ENCODE peak calls at places on chromosomes 3 and 15, in seven cellular contexts. O is activated CD4-positive, alpha-beta T cell treated with anti-CD3 and anti-CD28 coated beads for 48 hours; V is HEK293T; M is caudate nucleus; J is hippocampal formation; G is NCI-H1417; R is cardiac muscle cell. T is an unnamed sample.

GRCh38 chr3:107620534-107620933 is 97.8 kb downstream of the BBX start:
- DNase-seq in O (no peak), J (no peak), G (no peak), M (no peak), R (no peak), V (no peak), T (no peak)

GRCh38 chr3:27905625-27906024 is 183.5 kb upstream of the EOMES start:
- DNase-seq in J (no peak), O (peak), V (no peak), G (no peak), M (no peak), R (no peak), T (no peak)

GRCh38 chr3:139601191-139601961 is 61.8 kb upstream of the RBP1 start:
- DNase-seq in R (no peak), O (no peak), M (no peak), J (no peak), G (peak), V (no peak), T (no peak)

GRCh38 chr3:123546133-123546755 is 38.6 kb downstream of the HACD2 start:
- DNase-seq in M (no peak), O (no peak), G (no peak), R (peak), V (no peak), J (no peak), T (no peak)

GRCh38 chr15:29670945-29671307 is 151.3 kb downstream of the TJP1 start:
- DNase-seq in R (peak), G (no peak), V (no peak), M (no peak), J (no peak), O (no peak), T (no peak)

GRCh38 chr3:53219897-53220483 is 35.8 kb downstream of the TKT start:
- DNase-seq in O (peak), J (peak), V (peak), M (peak), G (peak), R (peak), T (peak)

GRCh38 chr3:184772667-184773272 is 39.2 kb upstream of the VPS8 start:
- DNase-seq in M (peak), G (peak), V (no peak), R (no peak), O (no peak), J (no peak), T (no peak)

GRCh38 chr3:63462732-63463131 is 184.6 kb downstream of the SYNPR start:
- DNase-seq in V (peak), R (no peak), G (peak), J (no peak), M (no peak), O (no peak), T (no peak)

GRCh38 chr3:140416686-140417085 is 261.2 kb upstream of the TRIM42 start:
- DNase-seq in J (no peak), G (no peak), M (no peak), V (no peak), R (no peak), O (no peak), T (no peak)

GRCh38 chr3:25597535-25598101 is 67.1 kb downstream of the TOP2B start:
- DNase-seq in O (no peak), V (no peak), G (peak), R (no peak), M (no peak), J (no peak), T (no peak)

GRCh38 chr3:51099794-51100542 is 285.1 kb upstream of the MANF start:
- DNase-seq in O (peak), J (no peak), M (no peak), R (peak), V (peak), G (peak), T (no peak)

GRCh38 chr3:187256217-187256616 is 35.3 kb downstream of the MASP1 start:
- DNase-seq in J (no peak), O (no peak), G (no peak), V (no peak), R (no peak), M (no peak), T (no peak)

GRCh38 chr15:91258436-91258779 is 158.4 kb downstream of the SV2B start:
- DNase-seq in G (no peak), M (no peak), V (peak), O (peak), R (no peak), J (no peak), T (no peak)

GRCh38 chr3:142716102-142716501 is 7.7 kb upstream of the TRPC1 start:
- DNase-seq in O (no peak), R (no peak), M (no peak), J (no peak), V (no peak), G (no peak), T (no peak)

GRCh38 chr15:62647195-62647865 is 395.2 kb upstream of the TPM1 start:
- DNase-seq in O (no peak), G (no peak), M (no peak), V (no peak), J (no peak), R (peak), T (peak)

GRCh38 chr15:60682115-60682514 is 203.2 kb upstream of the ICE2 start:
- DNase-seq in O (no peak), M (no peak), G (no peak), V (no peak), R (no peak), J (no peak), T (no peak)

GRCh38 chr15:87201986-87202385 is 1054.6 kb downstream of the NTRK3 start:
- DNase-seq in V (no peak), R (no peak), J (no peak), O (no peak), G (no peak), M (no peak), T (no peak)

GRCh38 chr3:177811835-177812234 is 614.6 kb upstream of the TBL1XR1 start:
- DNase-seq in R (no peak), G (no peak), V (no peak), O (no peak), J (no peak), M (no peak), T (no peak)

GRCh38 chr3:136281966-136282554 is 31.9 kb downstream of the PCCB start:
- DNase-seq in O (no peak), J (no peak), M (no peak), V (no peak), G (no peak), R (peak), T (no peak)

GRCh38 chr3:129627350-129628168 is 21.1 kb upstream of the PLXND1 start:
- DNase-seq in G (peak), J (peak), V (peak), M (peak), R (peak), O (peak), T (peak)

GRCh38 chr3:58037141-58037910 is 29.1 kb downstream of the FLNB start:
- DNase-seq in V (no peak), G (no peak), R (no peak), J (no peak), M (no peak), O (no peak), T (no peak)

GRCh38 chr3:13420817-13421755 is 964 bp upstream of the NUP210 start:
- DNase-seq in V (no peak), O (peak), G (peak), M (peak), J (no peak), R (no peak), T (peak)